ENCODE peak calls at places on chromosomes 11 and 22, in ten cellular contexts. W is BJ, R is GM20000, V is astrocyte of the cerebellum, U is mammary epithelial cell, X is suprapubic skin, J is GM23338, K is RWPE1, P is heart right ventricle, O is tibial artery. T is an unnamed sample.

GRCh38 chr11:32297629-32298028 is 137.7 kb downstream of the WT1 start:
- DNase-seq in W (no peak), R (peak), V (peak), U (peak), X (no peak), J (peak), K (peak), P (no peak), O (no peak), T (no peak)

GRCh38 chr11:66855574-66856495 is 1.0 kb upstream of the LRFN4 start:
- DNase-seq in W (peak), R (peak), V (peak), U (peak), X (peak), J (peak), K (peak), P (peak), O (peak), T (no peak)

GRCh38 chr22:41862160-41862529 is 29.2 kb downstream of the SREBF2 start:
- DNase-seq in W (no peak), R (peak), V (no peak), U (peak), X (no peak), J (no peak), K (no peak), P (no peak), O (no peak), T (no peak)

GRCh38 chr11:123286761-123287160 is 91.7 kb upstream of the CLMP start:
- DNase-seq in W (no peak), R (no peak), V (no peak), U (no peak), X (no peak), J (no peak), K (no peak), P (no peak), O (no peak), T (no peak)

GRCh38 chr11:70763606-70764005 is 365.3 kb downstream of the CTTN start:
- DNase-seq in W (peak), R (no peak), V (no peak), U (no peak), X (no peak), J (no peak), K (no peak), P (no peak), O (no peak), T (no peak)

GRCh38 chr11:118791961-118792578 is 1.1 kb upstream of the DDX6 start:
- DNase-seq in W (no peak), R (peak), V (no peak), U (no peak), X (peak), J (peak), K (peak), P (peak), O (peak), T (no peak)

GRCh38 chr11:88303037-88303436 is 34.5 kb downstream of the CTSC start:
- DNase-seq in W (no peak), R (no peak), V (no peak), U (no peak), X (no peak), J (no peak), K (no peak), P (no peak), O (no peak), T (no peak)

GRCh38 chr11:121367434-121367833 is 74.9 kb downstream of the SC5D start:
- DNase-seq in W (no peak), R (peak), V (peak), U (peak), X (no peak), J (no peak), K (no peak), P (no peak), O (no peak), T (peak)

GRCh38 chr22:33022231-33022630 is 36.0 kb downstream of the SYN3 start:
- DNase-seq in W (no peak), R (no peak), V (no peak), U (no peak), X (no peak), J (no peak), K (no peak), P (no peak), O (no peak), T (no peak)

GRCh38 chr11:95659088-95659487 is 130.5 kb downstream of the FAM76B start:
- DNase-seq in W (no peak), R (no peak), V (no peak), U (peak), X (no peak), J (no peak), K (no peak), P (no peak), O (no peak), T (no peak)

GRCh38 chr11:111602865-111603632 is 800 bp downstream of the SIK2 start:
- DNase-seq in W (no peak), R (peak), V (no peak), U (peak), X (peak), J (peak), K (peak), P (peak), O (peak), T (no peak)

GRCh38 chr22:40161182-40161581 is 16.5 kb upstream of the TNRC6B start:
- DNase-seq in W (no peak), R (no peak), V (no peak), U (no peak), X (no peak), J (no peak), K (no peak), P (no peak), O (no peak), T (no peak)

GRCh38 chr11:61004841-61005240 is 33.4 kb downstream of the CD6 start:
- DNase-seq in W (no peak), R (peak), V (no peak), U (no peak), X (no peak), J (no peak), K (no peak), P (no peak), O (no peak), T (no peak)

GRCh38 chr11:128904872-128905344 is 13.8 kb downstream of the KCNJ5 start:
- DNase-seq in W (no peak), R (peak), V (no peak), U (peak), X (no peak), J (peak), K (peak), P (no peak), O (no peak), T (no peak)

GRCh38 chr11:46520971-46521745 is 72.7 kb downstream of the AMBRA1 start:
- DNase-seq in W (no peak), R (no peak), V (peak), U (peak), X (no peak), J (peak), K (peak), P (no peak), O (no peak), T (no peak)

GRCh38 chr22:47575291-47575690 is 812.8 kb downstream of the TBC1D22A start:
- DNase-seq in W (no peak), R (no peak), V (no peak), U (no peak), X (peak), J (no peak), K (no peak), P (no peak), O (no peak), T (no peak)

GRCh38 chr11:64268687-64269379 is 15.6 kb downstream of the BAD start:
- DNase-seq in W (no peak), R (no peak), V (no peak), U (peak), X (no peak), J (peak), K (no peak), P (peak), O (peak), T (no peak)

GRCh38 chr22:17102297-17102667 is 17.5 kb downstream of the IL17RA start:
- DNase-seq in W (no peak), R (no peak), V (no peak), U (no peak), X (no peak), J (no peak), K (no peak), P (no peak), O (peak), T (no peak)

GRCh38 chr11:25981998-25982397 is 349.9 kb upstream of the ANO3 start:
- DNase-seq in W (peak), R (peak), V (peak), U (peak), X (no peak), J (peak), K (peak), P (peak), O (no peak), T (no peak)

DNA sequence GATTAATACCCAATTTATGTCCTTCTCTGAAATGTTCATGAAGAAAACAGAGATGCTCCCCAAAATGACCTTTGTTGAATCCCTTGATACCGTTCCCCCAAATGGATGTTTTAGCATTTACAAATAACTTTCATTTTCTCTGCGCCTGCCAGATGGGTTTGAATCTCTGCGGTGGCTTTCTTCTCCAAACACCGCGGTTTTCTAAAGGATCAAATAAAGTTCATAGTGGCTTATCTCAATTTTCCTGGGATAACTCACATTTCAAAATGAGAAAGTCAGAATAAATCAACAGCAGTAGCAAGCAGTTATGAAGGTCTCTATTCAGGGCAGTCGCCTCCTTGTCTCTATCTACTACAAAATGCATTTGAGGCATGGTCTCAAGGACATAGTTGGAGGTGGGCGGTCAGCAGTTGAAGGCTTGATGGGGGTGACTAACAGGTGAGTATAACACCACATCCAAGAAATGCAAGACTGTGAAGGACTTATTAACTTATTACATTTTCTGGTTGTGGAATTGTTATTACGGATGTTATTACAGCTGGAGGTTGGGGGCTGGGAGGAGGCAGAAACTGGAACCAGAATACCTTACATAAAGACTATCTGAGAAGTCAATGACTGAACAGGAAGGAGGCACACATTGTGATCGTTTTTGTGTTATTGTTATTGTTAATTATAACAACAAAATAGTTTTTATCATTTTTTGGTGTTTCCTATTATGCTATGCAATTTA is 1513.3 kb downstream of the FAM181B start:
- DNase-seq in W (no peak), R (no peak), V (no peak), U (no peak), X (no peak), J (no peak), K (no peak), P (no peak), O (no peak), T (no peak)
- TF ChIP-seq CTCF in W (no peak), R (no peak), V (no peak), U (no peak), X (no peak), J (no peak), K (no peak), P (no peak), O (no peak), T (no peak)

GRCh38 chr11:93704237-93704636 is 37.1 kb downstream of the TAF1D start:
- DNase-seq in W (no peak), R (no peak), V (no peak), U (no peak), X (no peak), J (peak), K (no peak), P (no peak), O (no peak), T (no peak)
- TF ChIP-seq CTCF in W (no peak), R (no peak), V (no peak), U (no peak), X (no peak), J (peak), K (no peak), P (no peak), O (no peak), T (no peak)

GRCh38 chr11:86941077-86941870 is 13.9 kb downstream of the FZD4 start:
- DNase-seq in W (no peak), R (no peak), V (no peak), U (no peak), X (no peak), J (no peak), K (no peak), P (no peak), O (no peak), T (no peak)

GRCh38 chr11:86938203-86938899 is 16.8 kb downstream of the FZD4 start:
- DNase-seq in W (no peak), R (no peak), V (no peak), U (no peak), X (no peak), J (no peak), K (no peak), P (no peak), O (no peak), T (no peak)

GRCh38 chr11:86940122-86940777 is 14.9 kb downstream of the FZD4 start:
- DNase-seq in W (no peak), R (no peak), V (peak), U (no peak), X (no peak), J (peak), K (no peak), P (peak), O (peak), T (no peak)

GRCh38 chr11:86941871-86942208 is 13.4 kb downstream of the FZD4 start:
- DNase-seq in W (no peak), R (no peak), V (no peak), U (no peak), X (no peak), J (no peak), K (no peak), P (no peak), O (no peak), T (no peak)

DNA sequence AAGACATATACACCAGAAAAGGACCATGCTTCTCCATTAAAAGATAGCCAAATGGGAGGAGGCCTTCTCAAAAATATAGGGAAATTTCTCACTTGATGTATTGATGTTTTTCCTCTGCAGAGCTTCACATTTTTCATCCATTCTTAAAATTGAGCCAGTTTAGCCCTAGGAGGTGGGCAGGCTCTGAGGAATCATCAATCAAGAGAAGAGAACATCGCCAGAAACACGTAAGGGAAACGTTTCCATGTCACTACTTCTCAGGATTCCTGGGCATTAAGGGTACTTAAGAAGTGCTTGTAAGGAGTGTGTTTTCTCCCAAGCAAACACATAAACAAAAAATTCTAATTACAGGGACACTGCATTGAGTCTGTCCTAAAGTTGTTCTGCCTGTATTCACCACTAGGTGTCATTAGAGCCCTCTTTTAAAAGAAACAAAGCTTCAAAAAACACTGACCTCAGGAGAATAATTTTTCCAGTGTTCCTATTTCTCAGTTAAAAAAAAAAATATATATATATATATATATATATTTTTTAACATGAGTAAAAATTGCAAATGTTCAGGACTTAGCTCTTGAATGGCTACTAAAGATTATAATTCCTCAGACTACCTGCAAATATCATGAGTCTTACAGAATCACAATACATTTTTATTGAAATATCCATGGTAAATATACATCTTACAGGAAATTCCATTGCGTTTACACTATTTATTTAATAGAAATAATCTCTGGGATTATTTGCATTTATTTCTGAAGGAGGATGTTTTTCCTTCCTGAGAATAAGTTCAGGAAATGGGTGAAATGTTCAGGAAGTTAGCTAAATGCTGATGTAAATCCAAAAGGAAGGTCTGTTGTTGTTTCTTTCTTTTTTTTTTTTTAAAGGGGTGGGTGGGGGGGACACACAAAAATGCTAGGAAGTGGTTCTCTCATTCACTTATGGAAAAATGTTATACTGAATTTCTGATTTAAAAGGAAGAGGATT is 16.0 kb downstream of the FZD4 start:
- DNase-seq in W (no peak), R (peak), V (peak), U (peak), X (no peak), J (peak), K (peak), P (peak), O (no peak), T (no peak)
- TF ChIP-seq CTCF in W (peak), R (peak), V (peak), U (peak), X (peak), J (peak), K (peak), P (peak), O (peak), T (no peak)

GRCh38 chr11:6615882-6616585 is 3.2 kb downstream of the TPP1 start:
- DNase-seq in W (no peak), R (no peak), V (no peak), U (no peak), X (no peak), J (no peak), K (no peak), P (no peak), O (no peak), T (no peak)

GRCh38 chr11:6617315-6617781 is 1.9 kb downstream of the TPP1 start:
- DNase-seq in W (no peak), R (no peak), V (no peak), U (no peak), X (no peak), J (no peak), K (no peak), P (no peak), O (peak), T (peak)

GRCh38 chr11:6619021-6619745 is at the start of gene TPP1:
- DNase-seq in W (peak), R (peak), V (peak), U (peak), X (peak), J (peak), K (peak), P (peak), O (peak), T (peak)

GRCh38 chr11:6616596-6617250 is 2.5 kb downstream of the TPP1 start:
- DNase-seq in W (no peak), R (no peak), V (no peak), U (no peak), X (no peak), J (no peak), K (no peak), P (no peak), O (peak), T (peak)

DNA sequence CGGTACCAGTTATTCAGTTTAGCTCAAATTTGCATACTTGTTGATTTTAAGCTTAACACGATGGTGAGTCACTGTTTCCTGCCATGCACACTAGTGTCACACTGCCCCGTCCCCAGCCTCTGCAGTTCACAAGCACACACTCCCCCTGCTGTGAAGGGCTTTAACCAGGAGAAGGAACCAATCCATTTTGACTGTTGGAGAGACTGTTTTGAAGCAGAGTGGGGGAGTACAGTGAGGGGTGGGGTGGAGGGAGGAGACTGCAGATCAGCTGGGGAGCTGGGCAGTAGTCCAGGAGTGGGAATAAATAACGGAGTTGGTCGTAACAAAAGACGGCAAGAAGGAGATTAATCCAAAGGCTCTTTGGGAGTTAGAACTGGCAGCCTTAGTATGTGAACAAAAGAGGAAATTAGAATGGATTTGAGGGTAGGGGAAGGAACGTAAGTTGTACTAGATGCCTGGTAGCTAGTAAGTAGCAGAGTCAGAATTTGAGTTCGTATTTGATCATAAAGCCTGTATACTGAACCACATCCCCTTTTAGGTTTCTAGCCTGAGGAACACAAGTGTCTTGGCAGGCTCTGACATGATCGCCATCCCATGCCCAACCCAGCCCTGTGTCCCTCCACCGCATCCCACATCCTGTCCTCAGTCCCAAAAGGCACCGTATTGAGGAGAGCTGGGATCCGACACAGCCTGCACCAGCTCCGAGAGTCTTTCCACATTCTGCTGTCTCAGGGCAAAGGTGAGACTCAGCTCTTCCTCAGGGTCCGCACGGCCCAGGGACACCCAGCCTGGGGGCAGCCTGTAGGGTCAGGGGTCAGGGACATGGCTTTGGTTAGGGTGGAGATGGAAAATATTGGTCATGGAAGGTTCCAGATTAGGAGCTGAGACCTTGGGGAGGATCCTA is 853 bp downstream of the TPP1 start:
- DNase-seq in W (no peak), R (no peak), V (peak), U (peak), X (no peak), J (no peak), K (no peak), P (peak), O (peak), T (peak)
- TF ChIP-seq CTCF in W (peak), R (no peak), V (no peak), U (no peak), X (no peak), J (no peak), K (no peak), P (no peak), O (no peak), T (no peak)

GRCh38 chr11:299951-300735 is 817 bp upstream of the IFITM5 start:
- DNase-seq in W (no peak), R (peak), V (no peak), U (no peak), X (no peak), J (peak), K (no peak), P (no peak), O (no peak), T (no peak)
- TF ChIP-seq CTCF in W (no peak), R (no peak), V (peak), U (no peak), X (no peak), J (peak), K (no peak), P (no peak), O (no peak), T (no peak)